ENCODE peak calls at places on chromosomes 4 and X, in seven cellular contexts. Z, A, J, N, L, I and F are unnamed samples.

GRCh38 chr4:89765966-89766365 is 71.0 kb downstream of the SNCA start:
- ATAC-seq in Z (no peak), A (no peak), J (no peak), N (no peak), L (peak; percentile 73), I (no peak), F (no peak)

GRCh38 chr4:41796545-41797210 is 48.2 kb upstream of the PHOX2B start:
- ATAC-seq in Z (no peak), A (no peak), J (no peak), N (no peak), L (peak; percentile 14), I (no peak), F (no peak)

GRCh38 chrX:56975611-56976010 is 19.7 kb downstream of the SPIN3 start:
- ATAC-seq in Z (no peak), A (no peak), J (no peak), N (no peak), L (no peak), I (no peak), F (no peak)

GRCh38 chr4:4461850-4462249 is 74.9 kb downstream of the NSG1 start:
- ATAC-seq in Z (no peak), A (peak; percentile 54), J (peak; percentile 53), N (no peak), L (peak; percentile 87), I (no peak), F (peak; percentile 10)

GRCh38 chr4:15130441-15130840 is 128.2 kb downstream of the CPEB2 start:
- ATAC-seq in Z (no peak), A (no peak), J (no peak), N (no peak), L (peak; percentile 28), I (no peak), F (no peak)

GRCh38 chr4:76459291-76459723 is 24.3 kb downstream of the SHROOM3 start:
- ATAC-seq in Z (no peak), A (no peak), J (no peak), N (no peak), L (peak; percentile 76), I (peak; percentile 39), F (peak; percentile 50)

GRCh38 chrX:42934020-42934701 is 156.2 kb upstream of the PPP1R2C start:
- ATAC-seq in Z (no peak), A (peak; percentile 73), J (peak; percentile 93), N (no peak), L (no peak), I (no peak), F (no peak)

GRCh38 chr4:142697303-142697702 is 148.8 kb downstream of the INPP4B start:
- ATAC-seq in Z (no peak), A (no peak), J (no peak), N (peak; percentile 46), L (no peak), I (no peak), F (no peak)

GRCh38 chr4:87543835-87544461 is 14.8 kb upstream of the SPARCL1 start:
- ATAC-seq in Z (peak; percentile 91), A (no peak), J (no peak), N (peak; percentile 80), L (peak; percentile 57), I (peak; percentile 53), F (peak; percentile 66)